ENCODE peak calls at places on chromosomes 2 and 18, in nine cellular contexts. F is AG09309, A is HL-60, Q is GM06990, J is Calu3, V is choroid plexus epithelial cell, T is left ventricle myocardium inferior, U is heart left ventricle, Y is lower lobe of right lung. N is an unnamed sample.

GRCh38 chr2:28579606-28580005 is 83.7 kb downstream of the PLB1 start:
- DNase-seq in V (no peak), U (no peak), A (no peak), F (no peak), T (no peak), Y (no peak), Q (no peak), J (no peak), N (no peak)

GRCh38 chr2:238922435-238922834 is 74.5 kb downstream of the TWIST2 start:
- DNase-seq in Q (no peak), A (no peak), T (no peak), Y (no peak), F (no peak), V (no peak), J (no peak), U (no peak), N (no peak)

GRCh38 chr2:120763516-120763915 is 27.8 kb downstream of the GLI2 start:
- DNase-seq in Q (no peak), F (no peak), U (no peak), J (no peak), T (no peak), Y (peak), A (no peak), V (peak), N (no peak)

GRCh38 chr2:164890533-164890932 is 48.9 kb upstream of the COBLL1 start:
- DNase-seq in Q (no peak), J (no peak), V (peak), U (no peak), T (no peak), Y (no peak), A (no peak), F (no peak), N (no peak)

GRCh38 chr2:128520340-128520739 is 201.7 kb upstream of the HS6ST1 start:
- DNase-seq in V (no peak), Y (no peak), A (no peak), U (no peak), T (no peak), F (no peak), Q (no peak), J (no peak), N (no peak)

GRCh38 chr2:189982777-189983394 is 79.6 kb downstream of the MSTN start:
- DNase-seq in A (no peak), V (peak), T (no peak), F (no peak), Q (no peak), U (no peak), Y (no peak), J (no peak), N (no peak)

GRCh38 chr2:106130251-106130998 is 63.7 kb downstream of the UXS1 start:
- DNase-seq in U (no peak), T (no peak), J (no peak), Q (no peak), A (no peak), Y (no peak), V (no peak), F (no peak), N (no peak)

GRCh38 chr2:12340164-12340563 is 376.6 kb upstream of the TRIB2 start:
- DNase-seq in Y (no peak), A (no peak), U (no peak), F (no peak), Q (no peak), T (no peak), V (peak), J (no peak), N (no peak)

GRCh38 chr2:133605031-133605773 is 36.9 kb upstream of the NCKAP5 start:
- DNase-seq in U (no peak), V (no peak), A (no peak), Y (no peak), T (no peak), J (no peak), F (no peak), Q (no peak), N (no peak)

GRCh38 chr2:165646321-165646801 is 147.7 kb downstream of the GALNT3 start:
- DNase-seq in T (no peak), A (no peak), V (no peak), Q (no peak), Y (no peak), F (peak), J (no peak), U (no peak), N (no peak)

GRCh38 chr2:178205853-178206516 is 11.7 kb downstream of the OSBPL6 start:
- DNase-seq in F (no peak), T (no peak), V (peak), Y (no peak), A (no peak), Q (no peak), U (no peak), J (no peak), N (no peak)

GRCh38 chr2:217662984-217663602 is 339.7 kb downstream of the TNS1 start:
- DNase-seq in Q (no peak), U (no peak), V (peak), Y (no peak), J (no peak), F (no peak), A (no peak), T (no peak), N (no peak)

GRCh38 chr18:57286949-57287348 is 65.4 kb upstream of the ST8SIA3 start:
- DNase-seq in Q (no peak), J (no peak), A (no peak), V (no peak), U (no peak), Y (no peak), T (no peak), F (no peak), N (no peak)

GRCh38 chr2:105812180-105813044 is 67.7 kb downstream of the NCK2 start:
- DNase-seq in F (no peak), Q (peak), Y (no peak), J (no peak), V (peak), T (peak), A (no peak), U (no peak), N (peak)

GRCh38 chr2:74740395-74741075 is 86.5 kb downstream of the SEMA4F start:
- DNase-seq in V (peak), A (peak), Y (peak), J (peak), U (peak), Q (no peak), T (peak), F (peak), N (no peak)

GRCh38 chr2:10877691-10878111 is 34.0 kb upstream of the KCNF1 start:
- DNase-seq in J (no peak), V (no peak), Y (no peak), T (no peak), U (no peak), F (no peak), Q (no peak), A (no peak), N (no peak)

GRCh38 chr2:223618172-223619035 is 16.2 kb upstream of the SCG2 start:
- DNase-seq in Y (no peak), U (no peak), F (no peak), T (no peak), A (no peak), V (no peak), J (no peak), Q (no peak), N (no peak)

GRCh38 chr2:62845256-62845655 is 139.7 kb downstream of the EHBP1 start:
- DNase-seq in T (no peak), U (no peak), A (no peak), F (no peak), Y (no peak), J (no peak), Q (no peak), V (no peak), N (no peak)

GRCh38 chr2:178700922-178701342 is 106.3 kb downstream of the TTN start:
- DNase-seq in U (no peak), F (no peak), J (no peak), V (peak), Q (no peak), Y (no peak), T (no peak), A (peak), N (peak)

GRCh38 chr18:13878858-13879257 is 36.5 kb downstream of the MC2R start:
- DNase-seq in Y (no peak), F (no peak), T (no peak), Q (no peak), A (no peak), V (no peak), U (no peak), J (no peak), N (no peak)

GRCh38 chr18:40841473-40841872 is 1113.6 kb upstream of the PIK3C3 start:
- DNase-seq in T (no peak), Q (no peak), A (no peak), U (no peak), J (no peak), Y (no peak), F (no peak), V (peak), N (no peak)

GRCh38 chr2:241312082-241312481 is 3.4 kb downstream of the HDLBP start:
- DNase-seq in Q (no peak), Y (no peak), J (no peak), U (no peak), A (no peak), T (no peak), V (peak), F (no peak), N (no peak)

GRCh38 chr2:104043864-104044263 is 810.1 kb upstream of the POU3F3 start:
- DNase-seq in Q (no peak), U (no peak), F (no peak), Y (no peak), J (no peak), V (no peak), T (no peak), A (no peak), N (no peak)

GRCh38 chr2:35989523-35989922 is 366.1 kb upstream of the CRIM1 start:
- DNase-seq in J (peak), T (no peak), F (no peak), Q (no peak), U (no peak), V (no peak), Y (no peak), A (no peak), N (no peak)

GRCh38 chr2:37892436-37893114 is 32.5 kb upstream of the RMDN2 start:
- DNase-seq in Y (no peak), Q (peak), A (peak), V (no peak), U (no peak), J (no peak), T (no peak), F (no peak), N (peak)

GRCh38 chr2:189179607-189179979 is at the start of gene COL5A2:
- DNase-seq in U (peak), Q (no peak), A (no peak), Y (no peak), J (no peak), T (peak), V (peak), F (peak), N (no peak)

GRCh38 chr2:181356526-181356925 is 100.7 kb upstream of the ITGA4 start:
- DNase-seq in F (no peak), V (peak), U (no peak), A (no peak), Y (no peak), J (no peak), T (no peak), Q (no peak), N (no peak)

GRCh38 chr2:157404363-157404762 is 39.5 kb downstream of the CYTIP start:
- DNase-seq in Y (peak), T (no peak), V (no peak), J (no peak), F (peak), A (no peak), U (no peak), Q (peak), N (peak)

GRCh38 chr2:32064021-32064678 is 794 bp downstream of the SPAST start:
- DNase-seq in J (no peak), Y (no peak), F (no peak), Q (no peak), T (no peak), U (no peak), A (peak), V (peak), N (peak)

GRCh38 chr18:6866552-6866951 is 137.0 kb downstream of the ARHGAP28 start:
- DNase-seq in Q (no peak), Y (no peak), F (no peak), V (no peak), A (no peak), J (no peak), T (no peak), U (no peak), N (no peak)

GRCh38 chr18:13403786-13404549 is 185.4 kb downstream of the LDLRAD4 start:
- DNase-seq in J (no peak), F (no peak), Q (no peak), Y (no peak), T (no peak), V (no peak), U (no peak), A (no peak), N (no peak)

GRCh38 chr2:43595603-43596412 is at the start of gene THADA:
- DNase-seq in J (peak), T (peak), Q (peak), A (peak), V (peak), U (peak), Y (peak), F (peak), N (peak)

GRCh38 chr2:71226391-71226964 is 425 bp downstream of the PAIP2B start:
- DNase-seq in T (peak), V (no peak), A (no peak), Q (peak), J (peak), Y (peak), U (peak), F (no peak), N (peak)
- TF ChIP-seq CTCF in T (no peak), V (no peak), A (no peak), Q (peak), J (peak), Y (no peak), U (no peak), F (no peak), N (peak)

GRCh38 chr2:20593072-20594034 is 57.5 kb downstream of the HS1BP3 start:
- DNase-seq in Y (peak), U (no peak), T (no peak), J (peak), Q (no peak), V (peak), A (peak), F (no peak), N (no peak)
- TF ChIP-seq CTCF in Y (no peak), U (no peak), T (no peak), J (no peak), Q (no peak), V (peak), A (no peak), F (no peak), N (no peak)

DNA sequence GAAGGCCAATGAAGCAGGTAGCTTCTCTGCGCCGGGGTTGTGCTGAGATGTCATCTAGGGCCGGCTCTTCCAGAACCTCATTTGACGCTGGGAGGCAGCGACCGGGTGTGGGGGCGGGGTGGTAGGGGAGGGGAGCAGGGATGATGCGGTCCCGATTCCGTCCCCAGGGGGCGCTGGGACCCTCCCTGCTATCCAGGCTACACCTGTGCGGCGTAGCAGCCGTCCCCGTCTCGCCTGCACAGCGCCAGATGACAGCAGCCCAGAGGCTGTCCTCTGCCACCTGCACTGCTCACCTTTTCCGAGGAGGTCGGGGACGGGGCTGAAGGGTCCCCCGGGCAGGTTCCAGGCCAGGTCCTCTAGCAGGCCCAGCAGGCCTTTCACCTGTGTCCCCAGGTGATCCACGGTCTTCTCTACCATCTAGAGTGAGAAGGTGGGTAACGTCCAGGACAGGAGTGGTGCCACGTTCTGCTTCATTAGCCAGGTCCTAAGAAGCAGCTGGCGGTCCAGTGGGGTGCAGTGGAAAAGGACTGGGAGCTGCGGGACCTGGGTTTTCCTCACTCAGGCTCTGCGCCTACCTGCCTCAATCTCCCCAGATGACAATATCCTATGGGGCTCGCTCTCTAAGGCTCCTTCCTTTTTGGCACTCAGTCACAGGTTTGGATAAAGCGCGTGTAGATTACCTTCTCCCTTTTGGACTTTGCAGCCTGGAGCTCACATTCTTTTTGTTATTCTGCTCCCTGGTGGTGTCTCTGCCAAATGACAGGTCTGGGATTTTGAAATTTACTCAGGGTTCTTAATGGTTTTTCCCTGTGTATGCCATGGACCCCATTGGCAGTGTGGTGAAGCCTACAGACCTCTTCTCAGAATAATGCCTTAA is 56.0 kb upstream of the RAB6C start:
- DNase-seq in V (peak), F (no peak), J (peak), U (no peak), T (no peak), Q (no peak), Y (no peak), A (peak), N (peak)
- TF ChIP-seq CTCF in V (peak), F (peak), J (peak), U (peak), T (peak), Q (peak), Y (peak), A (peak), N (peak)

GRCh38 chr2:1603521-1603920 is 140.8 kb downstream of the PXDN start:
- DNase-seq in J (no peak), A (no peak), V (no peak), Q (no peak), F (no peak), T (no peak), Y (no peak), U (no peak), N (no peak)

GRCh38 chr2:1601471-1602358 is 142.6 kb downstream of the PXDN start:
- DNase-seq in J (no peak), Q (no peak), Y (no peak), A (no peak), F (no peak), U (peak), V (peak), T (peak), N (no peak)

GRCh38 chr2:1601064-1601405 is 143.3 kb downstream of the PXDN start:
- DNase-seq in Y (no peak), T (no peak), F (no peak), U (no peak), J (no peak), Q (no peak), A (no peak), V (no peak), N (no peak)

GRCh38 chr2:1602359-1603010 is 141.8 kb downstream of the PXDN start:
- DNase-seq in U (no peak), Q (no peak), Y (no peak), A (no peak), T (no peak), V (no peak), F (no peak), J (no peak), N (no peak)

DNA sequence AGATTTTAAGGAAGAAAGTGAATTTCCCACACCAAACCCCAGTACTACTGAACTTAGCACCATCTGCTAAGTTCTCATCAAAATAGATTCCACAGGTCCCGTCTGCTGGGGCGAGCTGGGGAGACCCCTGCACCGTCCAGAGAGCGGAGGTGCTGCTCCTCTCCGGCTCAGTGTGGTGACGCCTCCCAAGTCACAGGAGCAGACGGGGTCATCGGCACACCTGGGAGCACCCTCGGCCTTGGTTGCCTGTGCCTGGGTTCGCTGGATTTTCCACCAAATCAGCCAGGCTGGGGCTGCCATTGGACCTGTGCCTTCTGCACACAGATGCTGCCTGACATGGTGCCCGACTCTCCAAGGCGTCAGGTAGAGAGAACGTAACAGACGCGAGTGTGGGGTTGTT is 141.3 kb downstream of the PXDN start:
- DNase-seq in F (no peak), U (no peak), T (no peak), J (no peak), Q (no peak), A (no peak), V (no peak), Y (no peak), N (no peak)
- TF ChIP-seq CTCF in F (no peak), U (no peak), T (no peak), J (no peak), Q (no peak), A (no peak), V (no peak), Y (no peak), N (no peak)

GRCh38 chr2:162582357-162582798 is 238.4 kb downstream of the GCA start:
- DNase-seq in F (no peak), A (no peak), Q (no peak), J (peak), Y (no peak), U (no peak), V (peak), T (no peak), N (no peak)

GRCh38 chr2:162579986-162580385 is 236.1 kb downstream of the GCA start:
- DNase-seq in U (no peak), A (no peak), J (no peak), Y (no peak), F (no peak), V (peak), T (no peak), Q (no peak), N (no peak)

GRCh38 chr2:162574615-162575452 is 230.9 kb downstream of the GCA start:
- DNase-seq in J (peak), V (no peak), Q (no peak), Y (no peak), A (no peak), F (no peak), T (no peak), U (no peak), N (no peak)

GRCh38 chr2:162581931-162582330 is 238.0 kb downstream of the GCA start:
- DNase-seq in V (no peak), T (no peak), Y (no peak), F (no peak), J (no peak), Q (no peak), A (no peak), U (no peak), N (no peak)

DNA sequence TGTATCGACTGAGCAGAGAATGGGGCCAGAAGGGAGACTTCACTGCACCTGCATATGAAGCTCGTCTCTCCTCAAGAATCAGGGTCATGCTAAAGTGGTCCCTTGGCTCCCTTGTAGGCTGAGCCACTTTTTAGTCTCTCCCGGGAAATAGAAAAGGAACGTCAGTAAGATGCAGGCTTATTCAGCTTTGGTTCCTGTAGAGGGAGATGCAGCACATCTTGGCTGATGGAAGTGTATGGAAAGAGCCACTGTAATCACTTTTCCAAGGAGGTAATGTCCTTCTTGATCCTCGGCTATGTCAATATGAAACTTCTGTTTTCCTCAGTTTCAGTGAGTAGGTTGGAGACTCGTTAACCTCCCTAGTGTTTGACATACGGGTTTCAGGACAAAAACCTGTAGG is 235.2 kb downstream of the GCA start:
- DNase-seq in T (no peak), J (no peak), A (no peak), V (peak), Q (no peak), F (no peak), Y (no peak), U (no peak), N (no peak)
- TF ChIP-seq CTCF in T (no peak), J (no peak), A (no peak), V (peak), Q (no peak), F (no peak), Y (no peak), U (no peak), N (no peak)